ENCODE peak calls at places on chromosomes 11 and 22, in seven cellular contexts. T, H, V, D, E, Q and C are unnamed samples. For H3K27me3 and H3K9me3, the result is how much of the 10 kb centered on the place peaks cover.

GRCh38 chr11:77779935-77780334 is 40.6 kb downstream of the RSF1 start:
- DNase-seq in T (no peak), H (no peak), V (no peak), D (no peak), E (no peak), Q (no peak), C (no peak)

GRCh38 chr11:75325713-75326438 is 25.6 kb downstream of the ARRB1 start:
- DNase-seq in T (no peak), H (peak), V (no peak), D (peak), E (no peak), Q (peak), C (peak)

GRCh38 chr11:12122083-12122482 is 11.7 kb downstream of the MICAL2 start:
- DNase-seq in T (no peak), H (no peak), V (peak), D (no peak), E (no peak), Q (peak), C (no peak)

GRCh38 chr22:45335854-45336492 is 26.2 kb downstream of the FAM118A start:
- DNase-seq in T (no peak), H (no peak), V (no peak), D (no peak), E (no peak), Q (no peak), C (no peak)

GRCh38 chr22:30908051-30908461 is 60.5 kb downstream of the MORC2 start:
- DNase-seq in T (no peak), H (no peak), V (no peak), D (no peak), E (no peak), Q (no peak), C (no peak)

GRCh38 chr11:129402196-129402595 is 26.5 kb downstream of the BARX2 start:
- DNase-seq in T (no peak), H (no peak), V (no peak), D (no peak), E (no peak), Q (no peak), C (no peak)

GRCh38 chr22:28024422-28024888 is 105.4 kb upstream of the PITPNB start:
- DNase-seq in T (peak), H (peak), V (no peak), D (no peak), E (no peak), Q (no peak), C (no peak)

GRCh38 chr11:5420993-5421392 is 918 bp upstream of the OR51Q1 start:
- DNase-seq in T (no peak), H (no peak), V (peak), D (no peak), E (no peak), Q (no peak), C (no peak)

GRCh38 chr22:42610211-42610610 is 4.5 kb downstream of the POLDIP3 start:
- DNase-seq in T (no peak), H (no peak), V (no peak), D (no peak), E (no peak), Q (no peak), C (no peak)

GRCh38 chr11:70233511-70233919 is 30.4 kb downstream of the FADD start:
- DNase-seq in T (no peak), H (no peak), V (no peak), D (no peak), E (peak), Q (no peak), C (peak)

GRCh38 chr11:15145635-15146034 is 30.9 kb downstream of the INSC start:
- DNase-seq in T (no peak), H (no peak), V (no peak), D (no peak), E (peak), Q (no peak), C (no peak)

GRCh38 chr22:45549739-45550138 is 47.1 kb downstream of the FBLN1 start:
- DNase-seq in T (no peak), H (no peak), V (no peak), D (no peak), E (no peak), Q (no peak), C (no peak)

GRCh38 chr11:120031612-120032600 is 106.0 kb downstream of the TRIM29 start:
- DNase-seq in T (no peak), H (no peak), V (no peak), D (no peak), E (no peak), Q (no peak), C (no peak)

GRCh38 chr22:27110985-27111451 is 453.6 kb downstream of the MIAT start:
- DNase-seq in T (no peak), H (no peak), V (peak), D (no peak), E (no peak), Q (no peak), C (no peak)

GRCh38 chr11:128135451-128135850 is 451.9 kb downstream of the ETS1 start:
- DNase-seq in T (no peak), H (no peak), V (no peak), D (no peak), E (no peak), Q (no peak), C (no peak)

GRCh38 chr22:37023743-37024338 is 4.3 kb downstream of the MPST start:
- DNase-seq in T (no peak), H (no peak), V (no peak), D (no peak), E (peak), Q (no peak), C (no peak)

GRCh38 chr11:123183391-123184099 is 11.5 kb downstream of the CLMP start:
- DNase-seq in T (no peak), H (no peak), V (no peak), D (no peak), E (no peak), Q (no peak), C (no peak)

GRCh38 chr11:93478841-93479240 is 64.3 kb downstream of the SMCO4 start:
- DNase-seq in T (no peak), H (no peak), V (no peak), D (no peak), E (no peak), Q (no peak), C (no peak)

GRCh38 chr11:60785806-60786361 is 751 bp downstream of the MS4A10 start:
- DNase-seq in T (peak), H (no peak), V (no peak), D (no peak), E (no peak), Q (peak), C (no peak)

GRCh38 chr11:68980776-68981065 is at the start of gene MRGPRD:
- DNase-seq in T (peak), H (no peak), V (no peak), D (no peak), E (no peak), Q (no peak), C (no peak)

GRCh38 chr22:35921777-35922176 is 106.8 kb downstream of the RBFOX2 start:
- DNase-seq in T (no peak), H (no peak), V (peak), D (no peak), E (peak), Q (no peak), C (peak)

GRCh38 chr11:116930177-116930576 is 92.8 kb upstream of the APOA1 start:
- DNase-seq in T (peak), H (no peak), V (no peak), D (no peak), E (peak), Q (no peak), C (no peak)

GRCh38 chr11:128251140-128251539 is 336.2 kb downstream of the ETS1 start:
- DNase-seq in T (no peak), H (no peak), V (no peak), D (no peak), E (no peak), Q (no peak), C (no peak)

GRCh38 chr11:22733849-22734248 is 67.4 kb downstream of the GAS2 start:
- DNase-seq in T (no peak), H (no peak), V (no peak), D (no peak), E (no peak), Q (no peak), C (no peak)

GRCh38 chr11:22732588-22732987 is 66.2 kb downstream of the GAS2 start:
- DNase-seq in T (no peak), H (no peak), V (no peak), D (no peak), E (no peak), Q (no peak), C (no peak)

GRCh38 chr11:22733433-22733832 is 67.0 kb downstream of the GAS2 start:
- DNase-seq in T (no peak), H (no peak), V (no peak), D (no peak), E (no peak), Q (no peak), C (no peak)

GRCh38 chr11:22728600-22729394 is 62.4 kb downstream of the GAS2 start:
- DNase-seq in T (no peak), H (no peak), V (no peak), D (no peak), E (no peak), Q (no peak), C (no peak)

DNA sequence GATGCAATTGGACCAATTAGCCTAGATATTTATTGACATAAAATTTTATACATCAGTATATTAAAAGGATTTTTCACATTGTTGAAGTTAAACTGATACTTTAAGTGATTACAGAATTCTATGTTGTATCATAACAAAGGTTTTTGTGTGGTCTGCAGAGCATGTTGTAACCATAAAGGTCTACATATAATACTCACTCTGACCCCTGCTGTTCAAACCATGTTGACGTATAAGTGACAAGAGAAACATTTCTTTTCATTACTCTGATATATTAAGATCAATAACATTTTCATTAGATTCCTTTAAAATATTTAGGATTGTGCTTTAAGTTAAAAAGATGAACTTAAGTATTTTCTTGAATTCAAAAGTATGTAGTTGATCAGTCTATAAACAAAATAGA is 63.9 kb downstream of the GAS2 start:
- DNase-seq in T (no peak), H (no peak), V (no peak), D (no peak), E (no peak), Q (no peak), C (no peak)
- TF ChIP-seq CTCF in T (no peak), H (peak), V (no peak), D (peak), E (peak), Q (no peak), C (no peak)

DNA sequence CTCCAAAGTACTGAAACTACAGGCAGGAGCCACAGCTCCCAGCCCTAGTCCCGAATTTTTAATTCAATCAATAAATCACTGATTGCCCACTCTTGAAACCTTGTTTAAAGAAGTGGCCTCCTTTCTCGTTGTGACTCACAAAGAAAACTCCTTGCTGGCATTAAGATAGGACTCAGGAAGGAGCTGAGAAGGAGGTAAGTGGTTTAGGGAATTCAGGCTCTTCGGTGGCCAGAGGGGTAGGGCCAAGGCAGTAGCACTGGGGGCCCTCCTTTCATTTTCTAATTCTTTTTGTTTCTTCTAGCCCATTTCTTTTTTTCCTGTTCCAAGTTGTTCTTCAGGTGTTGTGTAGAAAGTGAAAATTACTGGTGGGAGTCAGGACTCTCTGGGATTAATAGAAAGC is 86.2 kb upstream of the OR9Q1 start:
- DNase-seq in T (no peak), H (no peak), V (no peak), D (no peak), E (no peak), Q (no peak), C (no peak)
- H3K27me3 ChIP-seq in T (under half), H (under half), V (under half), D (under half), E (under half), Q (under half), C (under half)

GRCh38 chr22:47605441-47605840 is 843.0 kb downstream of the TBC1D22A start:
- DNase-seq in T (peak), H (no peak), V (no peak), D (no peak), E (no peak), Q (no peak), C (no peak)
- H3K9me3 ChIP-seq in T (under half), H (under half), V (under half), D (under half), E (under half), Q (under half), C (under half)

DNA sequence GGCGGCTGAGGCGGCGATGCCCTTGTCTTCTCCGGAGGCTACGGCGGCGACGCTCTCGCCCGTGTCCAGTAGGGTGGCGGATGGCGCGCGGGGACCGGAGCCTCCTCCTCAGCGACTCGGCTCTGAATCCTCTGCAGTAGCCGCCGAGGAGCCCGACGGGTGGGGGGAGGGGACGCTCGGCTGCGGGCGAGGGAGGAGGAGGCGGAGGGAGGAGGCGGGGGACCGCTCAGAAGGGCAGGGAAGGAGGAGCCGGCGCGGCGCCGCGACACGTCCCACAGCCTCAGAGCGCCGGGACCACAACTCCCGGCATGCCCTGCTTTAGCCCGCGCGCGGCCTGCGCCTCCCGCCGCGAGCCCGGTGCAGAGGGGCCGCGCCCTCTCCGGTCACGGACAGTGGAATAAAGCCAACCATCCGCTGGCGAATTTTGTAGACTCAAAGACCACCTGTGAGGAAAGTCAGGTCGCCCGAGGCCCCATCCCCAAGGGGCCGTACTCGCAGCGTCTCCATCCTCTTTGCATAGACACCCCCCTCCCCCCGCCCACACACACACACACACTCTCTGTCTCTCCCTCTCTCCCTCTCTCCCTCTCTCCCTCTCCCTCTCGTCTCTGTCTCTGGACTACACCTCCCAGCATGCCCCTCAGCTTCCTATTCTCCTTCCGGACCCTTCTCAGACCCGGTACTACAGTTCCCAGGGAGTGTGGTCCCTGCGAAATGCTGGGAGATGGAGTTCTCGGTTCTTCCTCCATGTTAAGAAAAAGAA is at the start of gene FAM168A:
- DNase-seq in T (peak), H (peak), V (peak), D (peak), E (peak), Q (peak), C (peak)
- TF ChIP-seq CTCF in T (peak), H (peak), V (peak), D (peak), E (peak), Q (peak), C (no peak)

GRCh38 chr11:134623711-134624110 is 211.7 kb upstream of the B3GAT1 start:
- DNase-seq in T (no peak), H (no peak), V (no peak), D (no peak), E (no peak), Q (no peak), C (no peak)
- H3K27me3 ChIP-seq in T (under half), H (half or more), V (under half), D (under half), E (under half), Q (under half), C (under half)

GRCh38 chr22:48884292-48884691 is 943.4 kb downstream of the BRD1 start:
- DNase-seq in T (peak), H (peak), V (no peak), D (no peak), E (no peak), Q (peak), C (peak)
- H3K9me3 ChIP-seq in T (under half), H (under half), V (under half), D (under half), E (under half), Q (under half), C (under half)

GRCh38 chr11:102476812-102477211 is 24.2 kb upstream of the TMEM123 start:
- DNase-seq in T (no peak), H (peak), V (no peak), D (peak), E (peak), Q (no peak), C (no peak)
- TF ChIP-seq CTCF in T (no peak), H (no peak), V (no peak), D (no peak), E (no peak), Q (no peak), C (no peak)